ENCODE peak calls at places on chromosomes 4 and X, in eight cellular contexts. D is breast epithelium, T is left lung, V is tibial artery, L is cardiac muscle cell, Q is right atrium auricular region, I is GM23248, G is RWPE2. H is an unnamed sample.

GRCh38 chr4:137300776-137301175 is 231.5 kb downstream of the PCDH18 start:
- DNase-seq in D (no peak), T (no peak), V (no peak), L (no peak), Q (no peak), I (peak; percentile 67), G (no peak), H (no peak)

GRCh38 chr4:162457071-162457865 is 293.5 kb upstream of the FSTL5 start:
- DNase-seq in D (no peak), T (no peak), V (no peak), L (no peak), Q (no peak), I (no peak), G (no peak), H (no peak)

GRCh38 chr4:23225564-23225963 is 532.8 kb downstream of the GBA3 start:
- DNase-seq in D (no peak), T (no peak), V (no peak), L (no peak), Q (no peak), I (no peak), G (no peak), H (no peak)

GRCh38 chr4:87679449-87680169 is 29.5 kb downstream of the DMP1 start:
- DNase-seq in D (no peak), T (no peak), V (peak; percentile 43), L (peak; percentile 66), Q (peak; percentile 61), I (peak; percentile 68), G (no peak), H (peak; percentile 4)

GRCh38 chr4:158155656-158156356 is 17.0 kb downstream of the GASK1B start:
- DNase-seq in D (no peak), T (no peak), V (no peak), L (no peak), Q (no peak), I (no peak), G (no peak), H (no peak)

GRCh38 chr4:180081072-180081471 is 2162.1 kb upstream of the TENM3 start:
- DNase-seq in D (no peak), T (no peak), V (no peak), L (no peak), Q (no peak), I (no peak), G (no peak), H (no peak)

GRCh38 chrX:115324194-115324593 is 34.7 kb downstream of the LUZP4 start:
- DNase-seq in D (no peak), T (no peak), V (peak; percentile 26), L (no peak), Q (no peak), I (peak; percentile 22), G (no peak), H (no peak)

GRCh38 chrX:37594755-37595382 is 23.4 kb downstream of the LANCL3 start:
- DNase-seq in D (no peak), T (no peak), V (no peak), L (no peak), Q (no peak), I (no peak), G (no peak), H (no peak)

GRCh38 chr4:105417624-105418023 is 56.2 kb downstream of the PPA2 start:
- DNase-seq in D (no peak), T (no peak), V (no peak), L (no peak), Q (no peak), I (no peak), G (no peak), H (no peak)

GRCh38 chr4:89299153-89299789 is 8.3 kb downstream of the GPRIN3 start:
- DNase-seq in D (no peak), T (no peak), V (no peak), L (peak; percentile 28), Q (no peak), I (no peak), G (no peak), H (no peak)

GRCh38 chr4:3407171-3407771 is 34.5 kb upstream of the HGFAC start:
- DNase-seq in D (no peak), T (peak; percentile 58), V (no peak), L (no peak), Q (no peak), I (no peak), G (peak; percentile 34), H (no peak)

GRCh38 chr4:123649644-123650356 is 253.2 kb downstream of the SPRY1 start:
- DNase-seq in D (peak; percentile 34), T (no peak), V (no peak), L (no peak), Q (no peak), I (peak; percentile 76), G (peak; percentile 63), H (no peak)

GRCh38 chr4:24516926-24517325 is 67.4 kb downstream of the DHX15 start:
- DNase-seq in D (no peak), T (no peak), V (no peak), L (no peak), Q (no peak), I (no peak), G (no peak), H (no peak)

GRCh38 chr4:29708473-29708872 is 1011.7 kb upstream of the PCDH7 start:
- DNase-seq in D (no peak), T (no peak), V (no peak), L (no peak), Q (no peak), I (no peak), G (peak; percentile 73), H (no peak)

GRCh38 chrX:125757794-125758564 is 408.1 kb downstream of the DCAF12L2 start:
- DNase-seq in D (no peak), T (no peak), V (peak; percentile 38), L (no peak), Q (no peak), I (no peak), G (no peak), H (no peak)

GRCh38 chrX:139213241-139213709 is 317.3 kb upstream of the F9 start:
- DNase-seq in D (no peak), T (no peak), V (no peak), L (no peak), Q (no peak), I (no peak), G (no peak), H (no peak)

GRCh38 chrX:109472939-109473713 is 8.8 kb downstream of the GUCY2F start:
- DNase-seq in D (no peak), T (no peak), V (no peak), L (peak; percentile 77), Q (no peak), I (peak; percentile 66), G (no peak), H (no peak)

GRCh38 chrX:1593286-1594271 is 2.2 kb downstream of the AKAP17A start:
- DNase-seq in D (no peak), T (peak; percentile 77), V (no peak), L (no peak), Q (no peak), I (no peak), G (no peak), H (no peak)

GRCh38 chrX:132369650-132370049 is 119.2 kb downstream of the MBNL3 start:
- DNase-seq in D (no peak), T (no peak), V (no peak), L (no peak), Q (no peak), I (no peak), G (no peak), H (no peak)

GRCh38 chr4:83369825-83370639 is 35.4 kb upstream of the HPSE start:
- DNase-seq in D (no peak), T (no peak), V (no peak), L (no peak), Q (no peak), I (no peak), G (no peak), H (no peak)

GRCh38 chr4:130210871-130211270 is 1114.9 kb downstream of the C4orf33 start:
- DNase-seq in D (no peak), T (no peak), V (no peak), L (no peak), Q (no peak), I (peak; percentile 21), G (no peak), H (no peak)

GRCh38 chr4:186765673-186766546 is 42.3 kb upstream of the FAT1 start:
- DNase-seq in D (no peak), T (no peak), V (no peak), L (peak; percentile 8), Q (no peak), I (no peak), G (peak; percentile 73), H (no peak)
- H3K27ac ChIP-seq in D (peak overlapping the region; percentile 51), T (no peak overlapping the region), V (no peak overlapping the region), L (no peak overlapping the region), Q (no peak overlapping the region), I (no peak overlapping the region), G (peak overlapping the region; percentile 96), H (no peak overlapping the region)

DNA sequence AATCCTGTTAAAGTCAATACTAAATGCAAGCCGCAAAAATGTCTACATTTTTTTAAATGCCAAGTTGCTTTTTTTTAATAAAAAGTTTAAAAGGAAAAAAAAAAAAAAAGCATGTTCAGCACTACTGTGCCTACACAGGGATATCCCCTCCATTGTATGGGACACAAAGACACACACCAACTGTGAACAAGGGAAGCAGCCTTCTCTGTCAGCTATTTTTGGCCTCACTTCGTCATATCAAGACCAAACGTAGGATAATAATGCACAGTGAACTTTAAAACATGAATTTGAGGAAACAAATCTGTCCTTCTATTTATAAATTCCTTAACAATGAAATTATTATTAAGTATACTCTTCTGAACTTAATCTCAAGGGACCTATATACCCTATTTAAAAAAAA is 4.4 kb downstream of the FBXW7 start:
- DNase-seq in D (no peak), T (no peak), V (no peak), L (peak; percentile 21), Q (no peak), I (no peak), G (no peak), H (no peak)
- H3K27ac ChIP-seq in D (no peak overlapping the region), T (no peak overlapping the region), V (no peak overlapping the region), L (no peak overlapping the region), Q (no peak overlapping the region), I (no peak overlapping the region), G (no peak overlapping the region), H (no peak overlapping the region)

DNA sequence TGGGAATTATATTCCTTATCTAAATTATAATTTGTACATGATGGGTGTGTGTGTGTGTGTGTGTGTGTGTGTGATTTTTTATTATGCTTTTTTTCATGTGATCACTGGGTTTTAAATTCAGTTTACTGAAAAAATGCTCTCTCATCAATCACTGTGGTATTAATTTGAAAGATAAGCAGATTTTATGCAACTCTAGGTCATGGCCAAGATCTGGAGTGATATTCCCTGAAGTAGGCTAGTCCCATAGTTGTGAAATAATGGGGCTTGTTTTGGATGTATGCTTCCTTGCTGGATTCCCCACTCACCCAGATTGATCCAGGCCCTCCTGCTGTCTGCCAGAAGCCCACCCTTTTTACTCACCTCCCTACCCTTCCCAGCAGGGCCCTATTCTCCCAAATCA is 22.0 kb upstream of the PGRMC2 start:
- DNase-seq in D (no peak), T (no peak), V (no peak), L (no peak), Q (no peak), I (no peak), G (no peak), H (no peak)
- H3K27ac ChIP-seq in D (no peak overlapping the region), T (no peak overlapping the region), V (no peak overlapping the region), L (peak overlapping the region; percentile 1), Q (no peak overlapping the region), I (no peak overlapping the region), G (no peak overlapping the region), H (no peak overlapping the region)

DNA sequence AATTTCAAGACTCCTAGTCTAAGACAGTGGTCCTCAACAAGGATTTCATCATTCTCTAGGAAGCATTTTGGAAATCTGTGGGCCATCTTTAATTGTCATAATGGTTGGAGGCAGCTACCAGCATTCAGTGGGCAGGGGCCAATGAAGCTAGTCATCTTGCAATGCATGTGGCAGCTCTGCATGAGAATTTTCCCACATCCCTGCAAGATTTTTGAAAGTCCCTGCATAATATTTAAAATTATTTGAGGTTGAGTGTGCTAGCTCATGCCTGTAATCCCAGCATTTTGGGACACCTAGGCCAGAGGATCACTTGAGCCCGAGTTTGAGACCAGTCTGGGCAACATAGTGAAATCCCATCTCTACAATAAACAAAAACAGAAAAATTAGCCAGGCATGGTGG is 44.0 kb downstream of the PCYT1B start:
- DNase-seq in D (no peak), T (no peak), V (no peak), L (no peak), Q (no peak), I (no peak), G (no peak), H (no peak)
- H3K27ac ChIP-seq in D (no peak overlapping the region), T (no peak overlapping the region), V (no peak overlapping the region), L (no peak overlapping the region), Q (no peak overlapping the region), I (no peak overlapping the region), G (no peak overlapping the region), H (no peak overlapping the region)

H was measured in substantia nigra.